ENCODE peak calls at places on chromosome 17, in five cellular contexts. P, S, O, F and L are unnamed samples.
A peak's percentile ranks its signal among the peaks of the same experiment; 100 is the strongest.

GRCh38 chr17:81312624-81313325 is 17.7 kb upstream of the SLC38A10 start:
- DNase-seq in O (no peak), P (no peak), F (no peak), S (no peak), L (no peak)

GRCh38 chr17:62045517-62045916 is 19.6 kb downstream of the MED13 start:
- DNase-seq in P (no peak), F (no peak), O (no peak), S (no peak), L (no peak)

GRCh38 chr17:79094261-79094660 is 19.6 kb downstream of the ENGASE start:
- DNase-seq in P (no peak), O (no peak), S (no peak), F (no peak), L (no peak)

GRCh38 chr17:50908860-50909764 is 43.0 kb upstream of the TOB1 start:
- DNase-seq in S (no peak), F (no peak), O (no peak), P (peak; percentile 38), L (peak; percentile 83)

GRCh38 chr17:48026503-48027321 is 10.9 kb downstream of the COPZ2 start:
- DNase-seq in O (peak; percentile 62), S (peak; percentile 89), P (peak; percentile 44), F (peak; percentile 76), L (no peak)

GRCh38 chr17:45147581-45148182 is 593 bp upstream of the HEXIM1 start:
- DNase-seq in O (peak; percentile 93), P (peak; percentile 65), F (no peak), S (no peak), L (peak; percentile 95)

GRCh38 chr17:81511800-81512559 is 619 bp downstream of the ACTG1 start:
- DNase-seq in O (no peak), F (no peak), S (peak; percentile 43), P (peak; percentile 25), L (no peak)

GRCh38 chr17:50052822-50053653 is 2.9 kb upstream of the ITGA3 start:
- DNase-seq in S (peak; percentile 46), O (no peak), P (no peak), F (no peak), L (peak; percentile 45)

GRCh38 chr17:26782153-26782552 is 511.8 kb upstream of the WSB1 start:
- DNase-seq in O (no peak), S (no peak), P (no peak), F (no peak), L (no peak)

GRCh38 chr17:64188088-64188487 is 58.1 kb upstream of the ERN1 start:
- DNase-seq in F (no peak), P (no peak), S (no peak), O (no peak), L (no peak)

GRCh38 chr17:77312786-77313599 is 172.2 kb downstream of the SEC14L1 start:
- DNase-seq in F (peak; percentile 79), P (no peak), O (no peak), S (no peak), L (peak; percentile 91)

GRCh38 chr17:17919169-17920107 is 52.8 kb downstream of the TOM1L2 start:
- DNase-seq in P (peak; percentile 36), F (peak; percentile 49), S (peak; percentile 67), O (peak; percentile 65), L (no peak)

GRCh38 chr17:40854175-40854814 is 12.7 kb downstream of the KRT12 start:
- DNase-seq in P (no peak), S (peak; percentile 59), F (no peak), O (no peak), L (no peak)

GRCh38 chr17:9235346-9235745 is 214.0 kb downstream of the NTN1 start:
- DNase-seq in P (no peak), F (no peak), O (no peak), S (no peak), L (no peak)

GRCh38 chr17:64037180-64037579 is 16.7 kb upstream of the ICAM2 start:
- DNase-seq in P (no peak), O (no peak), S (no peak), F (no peak), L (no peak)

GRCh38 chr17:70655179-70655578 is 485.8 kb downstream of the KCNJ2 start:
- DNase-seq in O (no peak), S (no peak), F (no peak), P (no peak), L (no peak)

GRCh38 chr17:4108397-4108796 is 34.4 kb downstream of the ZZEF1 start:
- DNase-seq in F (no peak), S (no peak), O (no peak), P (no peak), L (no peak)

GRCh38 chr17:16304832-16305231 is 48.4 kb downstream of the CENPV start:
- DNase-seq in P (no peak), F (no peak), S (peak; percentile 41), O (peak; percentile 10), L (no peak)

GRCh38 chr17:17859909-17860760 is 23.3 kb upstream of the SREBF1 start:
- DNase-seq in S (peak; percentile 77), P (peak; percentile 55), O (peak; percentile 34), F (peak; percentile 78), L (no peak)

GRCh38 chr17:10197721-10198508 is 491 bp downstream of the GAS7 start:
- DNase-seq in S (no peak), O (no peak), F (no peak), P (no peak), L (no peak)